ENCODE peak calls at places on chromosomes 6 and 20, in four cellular contexts. One of them, this sample, is unnamed. For H3K4me1, the result is how much of the 10 kb centered on the place peaks cover.

GRCh38 chr6:37827603-37828265 is 8.2 kb downstream of the ZFAND3 start:
- DNase-seq in SK-N-SH: peak
- DNase-seq in HCT116: no peak
- DNase-seq in H1: no peak
- DNase-seq in this sample: no peak

GRCh38 chr20:17856024-17856564 is 112.5 kb downstream of the SNX5 start:
- DNase-seq in H1: no peak
- DNase-seq in HCT116: no peak
- DNase-seq in SK-N-SH: no peak
- DNase-seq in this sample: no peak

GRCh38 chr6:162177733-162178132 is 549.8 kb downstream of the PRKN start:
- DNase-seq in H1: no peak
- DNase-seq in HCT116: no peak
- DNase-seq in SK-N-SH: peak
- DNase-seq in this sample: no peak

GRCh38 chr6:64000873-64001497 is 365.4 kb downstream of the PHF3 start:
- DNase-seq in HCT116: no peak
- DNase-seq in H1: no peak
- DNase-seq in SK-N-SH: no peak
- DNase-seq in this sample: no peak

GRCh38 chr6:55450007-55450406 is 122.7 kb downstream of the GFRAL start:
- DNase-seq in H1: no peak
- DNase-seq in HCT116: no peak
- DNase-seq in SK-N-SH: no peak
- DNase-seq in this sample: no peak

GRCh38 chr6:159879829-159880228 is 11.0 kb upstream of the MAS1 start:
- DNase-seq in H1: no peak
- DNase-seq in SK-N-SH: no peak
- DNase-seq in HCT116: no peak
- DNase-seq in this sample: no peak

GRCh38 chr20:16350465-16350864 is 222.8 kb downstream of the KIF16B start:
- DNase-seq in H1: no peak
- DNase-seq in HCT116: no peak
- DNase-seq in SK-N-SH: no peak
- DNase-seq in this sample: no peak

GRCh38 chr6:163872335-163872734 is 457.8 kb downstream of the QKI start:
- DNase-seq in HCT116: no peak
- DNase-seq in SK-N-SH: no peak
- DNase-seq in H1: no peak
- DNase-seq in this sample: no peak

GRCh38 chr6:45548657-45549515 is 171.2 kb upstream of the SUPT3H start:
- DNase-seq in HCT116: no peak
- DNase-seq in H1: no peak
- DNase-seq in SK-N-SH: no peak
- DNase-seq in this sample: no peak

GRCh38 chr20:36988494-36988966 is 37.0 kb upstream of the SAMHD1 start:
- DNase-seq in SK-N-SH: no peak
- DNase-seq in H1: no peak
- DNase-seq in HCT116: no peak
- DNase-seq in this sample: no peak

GRCh38 chr6:75472885-75473284 is 20.7 kb downstream of the FILIP1 start:
- DNase-seq in H1: no peak
- DNase-seq in HCT116: no peak
- DNase-seq in SK-N-SH: no peak
- DNase-seq in this sample: no peak

GRCh38 chr20:59441860-59442810 is 141.7 kb downstream of the EDN3 start:
- DNase-seq in H1: no peak
- DNase-seq in HCT116: no peak
- DNase-seq in SK-N-SH: peak
- DNase-seq in this sample: no peak

GRCh38 chr6:157461000-157461915 is 80.3 kb downstream of the ZDHHC14 start:
- DNase-seq in SK-N-SH: no peak
- DNase-seq in HCT116: no peak
- DNase-seq in H1: no peak
- DNase-seq in this sample: no peak

GRCh38 chr6:73768630-73769029 is 72.6 kb downstream of the CD109 start:
- DNase-seq in HCT116: no peak
- DNase-seq in SK-N-SH: no peak
- DNase-seq in H1: no peak
- DNase-seq in this sample: no peak

GRCh38 chr6:71294121-71294523 is 5.5 kb downstream of the OGFRL1 start:
- DNase-seq in HCT116: no peak
- DNase-seq in H1: no peak
- DNase-seq in SK-N-SH: no peak
- DNase-seq in this sample: no peak

GRCh38 chr6:33197431-33198048 is 2.9 kb downstream of the RXRB start:
- DNase-seq in H1: peak
- DNase-seq in HCT116: peak
- DNase-seq in SK-N-SH: peak
- DNase-seq in this sample: no peak

GRCh38 chr6:97394160-97394748 is 111.2 kb upstream of the MMS22L start:
- DNase-seq in SK-N-SH: peak
- DNase-seq in H1: no peak
- DNase-seq in HCT116: peak
- DNase-seq in this sample: peak

GRCh38 chr20:5000263-5001173 is 792 bp downstream of the SLC23A2 start:
- DNase-seq in SK-N-SH: peak
- DNase-seq in HCT116: no peak
- DNase-seq in H1: peak
- DNase-seq in this sample: no peak

GRCh38 chr6:122692175-122692598 is 82.0 kb downstream of the PKIB start:
- DNase-seq in HCT116: no peak
- DNase-seq in SK-N-SH: no peak
- DNase-seq in H1: no peak
- DNase-seq in this sample: no peak

GRCh38 chr6:163876391-163876790 is 461.9 kb downstream of the QKI start:
- DNase-seq in HCT116: no peak
- DNase-seq in SK-N-SH: no peak
- DNase-seq in H1: no peak
- DNase-seq in this sample: no peak

GRCh38 chr6:122322824-122323223 is 76.6 kb upstream of the HSF2 start:
- DNase-seq in HCT116: no peak
- DNase-seq in H1: no peak
- DNase-seq in SK-N-SH: peak
- DNase-seq in this sample: no peak

GRCh38 chr6:9139762-9140161 is 704.4 kb upstream of the SLC35B3 start:
- DNase-seq in HCT116: no peak
- DNase-seq in SK-N-SH: no peak
- DNase-seq in H1: no peak
- DNase-seq in this sample: no peak

GRCh38 chr6:116136933-116137340 is 11.0 kb upstream of the COL10A1 start:
- DNase-seq in SK-N-SH: no peak
- DNase-seq in H1: no peak
- DNase-seq in HCT116: no peak
- DNase-seq in this sample: no peak

GRCh38 chr6:142752348-142752747 is 192.6 kb downstream of the HIVEP2 start:
- DNase-seq in SK-N-SH: no peak
- DNase-seq in HCT116: no peak
- DNase-seq in H1: no peak
- DNase-seq in this sample: no peak

GRCh38 chr6:2831392-2831791 is 10.3 kb downstream of the SERPINB1 start:
- DNase-seq in HCT116: no peak
- DNase-seq in H1: no peak
- DNase-seq in SK-N-SH: no peak
- DNase-seq in this sample: no peak

GRCh38 chr20:32986331-32986966 is 17.8 kb downstream of the SUN5 start:
- DNase-seq in H1: no peak
- DNase-seq in HCT116: no peak
- DNase-seq in SK-N-SH: no peak
- DNase-seq in this sample: no peak

GRCh38 chr6:15340775-15341174 is 94.9 kb downstream of the JARID2 start:
- DNase-seq in H1: no peak
- DNase-seq in SK-N-SH: no peak
- DNase-seq in HCT116: no peak
- DNase-seq in this sample: no peak

GRCh38 chr20:23061713-23062561 is 12.5 kb upstream of the THBD start:
- DNase-seq in SK-N-SH: no peak
- DNase-seq in H1: peak
- DNase-seq in HCT116: no peak
- DNase-seq in this sample: no peak

GRCh38 chr6:3759656-3760245 is 8.2 kb upstream of the PXDC1 start:
- DNase-seq in SK-N-SH: no peak
- DNase-seq in HCT116: no peak
- DNase-seq in H1: no peak
- DNase-seq in this sample: no peak

GRCh38 chr6:55040102-55040848 is 134.0 kb upstream of the HCRTR2 start:
- DNase-seq in SK-N-SH: no peak
- DNase-seq in HCT116: no peak
- DNase-seq in H1: no peak
- DNase-seq in this sample: no peak

GRCh38 chr6:162109466-162110040 is 618.0 kb downstream of the PRKN start:
- DNase-seq in H1: no peak
- DNase-seq in HCT116: no peak
- DNase-seq in SK-N-SH: no peak
- DNase-seq in this sample: no peak

GRCh38 chr6:124679392-124679791 is 282.8 kb upstream of the RNF217 start:
- DNase-seq in H1: no peak
- DNase-seq in HCT116: no peak
- DNase-seq in SK-N-SH: no peak
- DNase-seq in this sample: no peak

GRCh38 chr20:57409672-57410397 is 18.6 kb downstream of the RBM38 start:
- DNase-seq in HCT116: no peak
- DNase-seq in H1: no peak
- DNase-seq in SK-N-SH: no peak
- DNase-seq in this sample: no peak

GRCh38 chr20:46077642-46078305 is 12.0 kb downstream of the NCOA5 start:
- DNase-seq in H1: no peak
- DNase-seq in HCT116: no peak
- DNase-seq in SK-N-SH: no peak
- DNase-seq in this sample: no peak

GRCh38 chr20:46083531-46084061 is 6.2 kb downstream of the NCOA5 start:
- DNase-seq in SK-N-SH: no peak
- DNase-seq in HCT116: no peak
- DNase-seq in H1: no peak
- DNase-seq in this sample: no peak

GRCh38 chr20:46078954-46079353 is 10.8 kb downstream of the NCOA5 start:
- DNase-seq in HCT116: no peak
- DNase-seq in SK-N-SH: no peak
- DNase-seq in H1: no peak
- DNase-seq in this sample: no peak

GRCh38 chr20:46083101-46083500 is 6.7 kb downstream of the NCOA5 start:
- DNase-seq in HCT116: no peak
- DNase-seq in SK-N-SH: no peak
- DNase-seq in H1: no peak
- DNase-seq in this sample: no peak

DNA sequence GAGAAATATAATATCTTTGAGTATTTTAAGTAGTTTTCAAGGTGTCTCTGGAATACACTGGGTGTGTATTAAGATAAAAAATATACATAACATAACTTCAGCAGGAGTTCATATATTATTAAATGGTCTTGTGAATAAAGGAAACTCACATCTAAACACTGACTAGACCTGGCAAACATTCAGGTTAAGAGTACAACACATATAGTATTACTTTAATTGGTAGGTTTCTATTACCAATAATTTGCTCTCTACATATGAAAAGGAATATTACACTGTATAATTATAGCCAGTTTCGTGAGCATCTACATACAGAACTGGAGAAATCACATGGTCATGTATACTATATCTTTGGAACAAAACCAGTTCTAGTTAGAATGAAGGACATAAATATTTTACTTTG is 8.7 kb downstream of the NCOA5 start:
- DNase-seq in HCT116: no peak
- DNase-seq in SK-N-SH: no peak
- DNase-seq in H1: no peak
- DNase-seq in this sample: no peak
- H3K4me1 ChIP-seq in HCT116: under half
- H3K4me1 ChIP-seq in SK-N-SH: under half
- H3K4me1 ChIP-seq in H1: under half
- H3K4me1 ChIP-seq in this sample: under half

GRCh38 chr20:14700641-14700965 is 363.2 kb upstream of the FLRT3 start:
- DNase-seq in SK-N-SH: no peak
- DNase-seq in HCT116: no peak
- DNase-seq in H1: no peak
- DNase-seq in this sample: no peak
- TF ChIP-seq YY1 in SK-N-SH: no peak
- TF ChIP-seq YY1 in HCT116: no peak
- TF ChIP-seq YY1 in H1: no peak
- TF ChIP-seq YY1 in this sample: no peak

GRCh38 chr6:26332408-26332807 is 32.6 kb upstream of the BTN3A2 start:
- DNase-seq in SK-N-SH: no peak
- DNase-seq in H1: no peak
- DNase-seq in HCT116: no peak
- DNase-seq in this sample: no peak

GRCh38 chr6:26332843-26333242 is 32.2 kb upstream of the BTN3A2 start:
- DNase-seq in HCT116: no peak
- DNase-seq in SK-N-SH: no peak
- DNase-seq in H1: no peak
- DNase-seq in this sample: no peak

GRCh38 chr6:26329763-26330511 is 35.1 kb upstream of the BTN3A2 start:
- DNase-seq in H1: peak
- DNase-seq in HCT116: no peak
- DNase-seq in SK-N-SH: no peak
- DNase-seq in this sample: peak

GRCh38 chr6:26331809-26332226 is 33.2 kb upstream of the BTN3A2 start:
- DNase-seq in HCT116: no peak
- DNase-seq in SK-N-SH: no peak
- DNase-seq in H1: no peak
- DNase-seq in this sample: no peak

DNA sequence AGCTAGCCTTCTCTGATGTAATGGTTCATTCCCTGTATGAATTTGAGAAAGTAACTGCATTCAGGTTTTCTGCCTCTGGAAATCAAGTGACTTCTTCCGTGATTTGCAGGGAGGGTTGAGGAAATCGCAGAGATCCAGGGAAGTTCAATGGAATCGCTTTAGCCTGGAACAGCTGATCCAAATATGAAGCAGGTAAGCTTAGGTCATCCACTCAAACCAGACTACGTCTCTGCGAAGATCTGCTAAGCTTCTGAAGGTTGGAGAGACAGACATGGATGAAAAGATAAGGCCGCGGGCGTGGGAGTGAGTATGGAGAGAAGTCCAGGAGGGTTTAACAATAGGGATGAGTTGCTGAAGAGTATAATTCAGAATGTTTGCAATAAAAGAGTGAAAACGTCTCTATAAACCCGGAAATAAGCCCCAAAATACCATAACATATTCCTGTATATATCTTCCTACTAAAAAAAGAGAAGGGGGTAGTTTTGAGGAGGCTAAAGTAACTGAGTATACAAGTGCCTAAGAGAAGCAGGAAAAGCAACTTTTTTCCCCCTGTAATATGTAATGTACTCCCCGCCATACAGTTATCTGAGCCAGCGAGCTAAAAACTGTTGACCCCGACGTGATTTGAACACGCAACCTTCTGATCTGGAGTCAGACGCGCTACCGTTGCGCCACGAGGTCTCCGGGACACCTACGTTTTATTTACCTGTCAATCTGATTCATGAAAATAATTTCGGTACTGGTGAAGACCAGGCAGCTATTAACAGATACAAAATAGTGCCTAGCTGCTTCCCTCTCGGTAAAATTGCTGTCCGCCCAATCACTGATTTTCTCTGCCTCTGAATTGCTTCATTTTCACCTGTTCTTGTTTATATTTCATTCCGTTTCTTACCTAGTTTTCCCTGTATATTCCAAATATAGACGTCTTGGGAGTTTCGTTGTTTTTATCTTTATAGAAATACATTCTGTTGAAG is 33.9 kb upstream of the BTN3A2 start:
- DNase-seq in HCT116: no peak
- DNase-seq in SK-N-SH: peak
- DNase-seq in H1: peak
- DNase-seq in this sample: peak
- H3K4me3 ChIP-seq in HCT116: peak
- H3K4me3 ChIP-seq in SK-N-SH: peak
- H3K4me3 ChIP-seq in H1: peak
- H3K4me3 ChIP-seq in this sample: peak

GRCh38 chr6:32083812-32084768 is 25.0 kb downstream of the TNXB start:
- DNase-seq in SK-N-SH: no peak
- DNase-seq in HCT116: no peak
- DNase-seq in H1: no peak
- DNase-seq in this sample: no peak
- H3K4me1 ChIP-seq in SK-N-SH: under half
- H3K4me1 ChIP-seq in HCT116: under half
- H3K4me1 ChIP-seq in H1: under half
- H3K4me1 ChIP-seq in this sample: under half

This sample was measured in NT2/D1.